ENCODE peak calls at places on chromosomes 4 and X, in six cellular contexts. U is GM12865, H is fibroblast of pulmonary artery, D is NB4, P is C1 segment of cervical spinal cord, F is DMS153. E is an unnamed sample.

GRCh38 chrX:155027509-155028066 is 944 bp downstream of the FUNDC2 start:
- DNase-seq in P (no peak), U (peak; percentile 40), H (peak; percentile 89), D (peak; percentile 75), F (peak; percentile 21), E (no peak)

GRCh38 chr4:11614426-11614825 is 185.7 kb upstream of the HS3ST1 start:
- DNase-seq in D (no peak), U (no peak), P (no peak), H (no peak), F (no peak), E (no peak)

GRCh38 chrX:139851730-139852129 is 81.1 kb downstream of the ATP11C start:
- DNase-seq in F (no peak), H (no peak), P (no peak), U (no peak), D (no peak), E (no peak)

GRCh38 chrX:66731398-66731797 is 92.5 kb upstream of the EDA2R start:
- DNase-seq in H (peak; percentile 68), P (no peak), D (peak; percentile 56), U (peak; percentile 40), F (peak; percentile 3), E (no peak)

GRCh38 chrX:12979011-12979629 is 4.2 kb downstream of the TMSB4X start:
- DNase-seq in P (no peak), F (no peak), U (peak; percentile 52), D (no peak), H (no peak), E (no peak)

GRCh38 chrX:46601283-46601682 is 27.7 kb downstream of the CHST7 start:
- DNase-seq in U (no peak), P (no peak), F (no peak), D (no peak), H (peak; percentile 87), E (no peak)

GRCh38 chrX:50115973-50116372 is 84.8 kb downstream of the AKAP4 start:
- DNase-seq in F (no peak), H (no peak), D (no peak), P (no peak), U (no peak), E (no peak)

GRCh38 chrX:11113731-11114130 is 2.6 kb downstream of the HCCS start:
- DNase-seq in F (no peak), U (peak; percentile 26), H (peak; percentile 3), P (no peak), D (peak; percentile 5), E (no peak)

GRCh38 chrX:47489507-47490275 is 6.7 kb upstream of the ZNF41 start:
- DNase-seq in U (no peak), F (no peak), H (no peak), D (no peak), P (no peak), E (no peak)

GRCh38 chrX:29560065-29560464 is 655.3 kb upstream of the MAGEB2 start:
- DNase-seq in F (no peak), H (peak; percentile 4), D (no peak), U (no peak), P (no peak), E (no peak)

GRCh38 chr4:167930171-167930570 is 162.2 kb upstream of the ANXA10 start:
- DNase-seq in D (no peak), U (no peak), H (no peak), P (no peak), F (no peak), E (no peak)

GRCh38 chr4:118373614-118374255 is 20.9 kb upstream of the PRSS12 start:
- DNase-seq in H (peak; percentile 26), F (no peak), U (peak; percentile 31), P (no peak), D (no peak), E (no peak)

GRCh38 chr4:57094482-57095223 is 15.5 kb downstream of the IGFBP7 start:
- DNase-seq in U (no peak), F (no peak), D (no peak), P (no peak), H (peak; percentile 72), E (no peak)

GRCh38 chr4:104859601-104860000 is 287.1 kb upstream of the TET2 start:
- DNase-seq in U (no peak), H (no peak), P (no peak), D (no peak), F (no peak), E (no peak)

GRCh38 chr4:156771171-156771837 is 200.3 kb downstream of the PDGFC start:
- DNase-seq in H (peak; percentile 78), U (peak; percentile 18), P (no peak), F (peak; percentile 65), D (no peak), E (no peak)

E was measured in NCI-H2029 treated with DMSO at 0.1 percent for 48 hours.